ENCODE peak calls at places on chromosomes 1 and 21, in four cellular contexts. Y is neural progenitor cell, J is GM23338, H is HFF-Myc. R is an unnamed sample.
A peak's percentile ranks its signal among the peaks of the same experiment; 100 is the strongest.

GRCh38 chr1:180953791-180954721 is 41.4 kb downstream of the KIAA1614 start:
- DNase-seq in Y (no peak), J (peak; percentile 63), H (peak; percentile 19), R (no peak)

GRCh38 chr1:91201174-91201573 is 179.3 kb upstream of the ZNF644 start:
- DNase-seq in Y (no peak), J (no peak), H (no peak), R (no peak)

GRCh38 chr1:10564063-10564462 is 89.3 kb downstream of the PEX14 start:
- DNase-seq in Y (no peak), J (no peak), H (no peak), R (no peak)

GRCh38 chr1:150555198-150555970 is 6.2 kb downstream of the ADAMTSL4 start:
- DNase-seq in Y (peak; percentile 1), J (no peak), H (no peak), R (no peak)

GRCh38 chr1:213987876-213988638 is at the start of gene PROX1:
- DNase-seq in Y (peak; percentile 94), J (peak; percentile 94), H (peak; percentile 60), R (peak; percentile 58)

GRCh38 chr1:1432951-1433803 is 2.3 kb upstream of the VWA1 start:
- DNase-seq in Y (peak; percentile 88), J (peak; percentile 71), H (no peak), R (peak; percentile 67)

GRCh38 chr1:159799446-159799985 is 2.6 kb upstream of the FCRL6 start:
- DNase-seq in Y (no peak), J (no peak), H (no peak), R (no peak)

GRCh38 chr1:197618065-197618464 is 157.2 kb downstream of the DENND1B start:
- DNase-seq in Y (no peak), J (no peak), H (no peak), R (no peak)

GRCh38 chr1:204945565-204945977 is 74.9 kb downstream of the NFASC start:
- DNase-seq in Y (no peak), J (no peak), H (no peak), R (no peak)

GRCh38 chr1:17561252-17561558 is 21.7 kb downstream of the ARHGEF10L start:
- DNase-seq in Y (no peak), J (no peak), H (no peak), R (no peak)

DNA sequence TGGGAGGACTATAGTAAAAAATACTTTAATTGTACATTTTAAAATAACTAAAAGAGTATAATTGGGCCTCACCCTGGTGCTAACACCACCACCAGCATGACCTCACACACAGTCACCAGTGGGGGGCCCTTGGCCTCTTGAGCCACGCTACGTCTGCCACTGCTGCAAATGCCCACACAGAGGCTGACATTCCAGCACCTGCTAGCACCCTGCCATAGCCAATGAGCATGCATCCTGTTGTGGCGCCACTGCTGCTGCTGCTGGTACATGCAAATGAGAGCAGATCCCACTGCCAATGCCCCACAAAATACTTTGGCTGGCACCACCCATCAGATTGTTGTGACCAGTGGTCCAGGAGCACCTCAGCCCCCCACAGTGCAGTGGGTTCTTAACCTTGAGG is 31.5 kb upstream of the TNR start:
- DNase-seq in Y (no peak), J (peak; percentile 13), H (no peak), R (no peak)
- TF ChIP-seq CTCF in Y (no peak), J (no peak), H (no peak), R (no peak)

GRCh38 chr1:235739631-235740030 is 90.0 kb upstream of the GNG4 start:
- DNase-seq in Y (no peak), J (no peak), H (no peak), R (no peak)
- H3K4me3 ChIP-seq in Y (no peak overlapping the region), J (no peak overlapping the region), H (no peak overlapping the region), R (no peak overlapping the region)

DNA sequence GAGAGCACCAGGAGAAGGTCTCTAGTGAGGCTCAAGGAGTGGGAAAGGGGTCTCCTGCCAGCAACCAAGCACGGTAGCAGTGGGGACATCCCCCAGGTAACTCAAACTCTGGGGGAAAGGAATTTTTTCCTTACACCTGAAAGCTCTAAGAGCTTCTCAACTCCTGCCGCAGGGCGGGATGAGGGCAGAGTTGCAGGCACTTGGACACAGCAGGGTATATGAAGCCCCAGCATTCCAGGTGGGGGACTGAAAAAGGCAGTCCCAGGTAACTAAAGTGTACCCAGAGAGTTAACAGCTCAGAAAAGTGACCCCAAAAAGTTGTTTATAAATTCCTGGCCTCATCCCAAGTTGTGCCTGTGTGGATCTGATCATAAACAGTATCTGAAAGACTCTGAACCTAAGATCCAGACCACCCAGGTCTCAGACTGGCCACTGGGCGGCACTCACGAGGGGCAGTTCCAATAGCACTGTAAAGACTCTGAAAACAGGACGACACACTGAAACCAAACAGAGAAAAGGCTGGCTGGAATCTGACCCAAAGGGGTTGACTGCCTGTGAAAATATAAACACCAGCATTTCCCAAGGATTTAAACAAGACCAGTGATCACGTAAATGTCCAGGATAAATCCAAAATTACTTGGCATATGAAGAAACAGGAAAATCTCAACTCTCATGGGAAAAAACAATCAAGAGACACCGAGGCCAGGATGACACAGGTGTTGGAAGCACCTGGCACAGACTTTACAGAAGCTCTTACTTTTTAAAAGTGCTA is 47.5 kb downstream of the HSF2BP start:
- DNase-seq in Y (peak; percentile 78), J (peak; percentile 85), H (no peak), R (no peak)
- TF ChIP-seq CTCF in Y (peak; percentile 79), J (peak; percentile 84), H (peak; percentile 85), R (peak; percentile 67)

DNA sequence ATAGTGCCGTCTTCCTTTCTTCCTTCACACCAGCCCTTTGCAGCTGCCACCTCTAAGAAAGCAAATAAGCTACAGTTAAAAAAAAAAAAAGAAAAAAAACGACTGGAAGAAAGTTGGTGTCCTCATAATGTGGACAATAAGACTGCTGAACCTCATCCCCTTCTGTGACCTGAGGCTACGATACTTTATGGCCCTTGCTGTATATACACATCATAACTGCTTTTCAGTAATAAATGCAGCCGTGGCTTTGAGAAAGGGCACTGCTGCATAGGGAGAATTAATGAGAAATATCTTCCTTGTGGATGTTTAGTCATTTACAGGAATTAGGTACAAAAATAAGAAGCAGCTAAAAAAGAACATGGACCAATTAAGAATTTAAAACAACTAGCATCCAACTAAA is 333.8 kb upstream of the ADGRL2 start:
- DNase-seq in Y (no peak), J (no peak), H (no peak), R (no peak)
- H3K4me3 ChIP-seq in Y (peak overlapping the region; percentile 3), J (no peak overlapping the region), H (no peak overlapping the region), R (no peak overlapping the region)

GRCh38 chr1:55888685-55889317 is 673.6 kb upstream of the USP24 start:
- DNase-seq in Y (no peak), J (no peak), H (no peak), R (no peak)

GRCh38 chr1:55896210-55896609 is 681.0 kb upstream of the USP24 start:
- DNase-seq in Y (no peak), J (no peak), H (no peak), R (no peak)

GRCh38 chr1:55898191-55898590 is 681.2 kb downstream of the PLPP3 start:
- DNase-seq in Y (no peak), J (no peak), H (no peak), R (no peak)

GRCh38 chr1:55894521-55894920 is 679.4 kb upstream of the USP24 start:
- DNase-seq in Y (no peak), J (no peak), H (no peak), R (no peak)

DNA sequence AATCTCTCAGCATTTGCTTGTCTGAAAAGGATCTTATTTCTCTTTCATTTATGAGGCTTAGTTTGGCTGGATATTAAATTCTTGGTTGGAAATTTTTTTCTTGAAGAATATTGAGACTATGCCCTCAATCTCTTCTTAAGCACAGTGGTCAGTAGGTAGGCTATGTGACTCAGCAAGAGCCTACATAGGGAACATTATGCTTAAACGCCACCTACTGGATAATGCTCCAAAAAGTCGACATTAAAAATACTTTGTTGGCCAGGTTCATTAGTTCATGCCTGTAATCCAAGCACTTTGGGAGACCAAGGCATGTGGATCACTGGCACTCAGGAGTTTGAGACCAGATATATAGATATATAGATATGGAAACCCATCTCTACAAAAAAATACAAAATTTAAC is 678.0 kb upstream of the USP24 start:
- DNase-seq in Y (peak; percentile 30), J (peak; percentile 68), H (peak; percentile 37), R (peak; percentile 18)
- TF ChIP-seq CTCF in Y (peak; percentile 51), J (peak; percentile 59), H (peak; percentile 44), R (peak; percentile 50)

GRCh38 chr1:184745110-184745509 is 9.5 kb downstream of the EDEM3 start:
- DNase-seq in Y (no peak), J (no peak), H (no peak), R (no peak)

GRCh38 chr1:184752656-184753055 is 2.0 kb downstream of the EDEM3 start:
- DNase-seq in Y (no peak), J (no peak), H (no peak), R (no peak)

GRCh38 chr1:184747089-184747955 is 7.3 kb downstream of the EDEM3 start:
- DNase-seq in Y (no peak), J (no peak), H (no peak), R (no peak)

GRCh38 chr1:184745929-184746583 is 8.6 kb downstream of the EDEM3 start:
- DNase-seq in Y (no peak), J (no peak), H (no peak), R (peak; percentile 57)

DNA sequence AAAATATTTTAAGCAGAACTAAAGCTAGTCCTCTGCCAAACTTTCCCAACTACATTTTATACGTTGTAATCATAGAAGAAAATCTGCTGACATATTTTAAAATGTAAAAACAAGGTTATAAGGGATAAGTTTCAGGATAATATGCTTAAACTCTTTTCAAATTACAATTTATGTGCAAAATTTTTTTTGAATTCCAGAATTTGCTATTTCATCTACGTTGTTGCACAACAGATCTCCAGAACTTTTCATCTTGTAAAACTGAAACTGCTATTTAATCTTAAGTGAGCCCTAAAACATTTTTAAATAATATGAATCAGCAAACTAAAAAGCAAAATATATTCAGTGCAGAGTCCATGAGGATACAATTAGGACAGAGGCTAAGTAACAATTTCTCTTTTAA is 5.9 kb downstream of the EDEM3 start:
- DNase-seq in Y (no peak), J (no peak), H (no peak), R (no peak)
- H3K4me3 ChIP-seq in Y (no peak overlapping the region), J (no peak overlapping the region), H (no peak overlapping the region), R (no peak overlapping the region)

DNA sequence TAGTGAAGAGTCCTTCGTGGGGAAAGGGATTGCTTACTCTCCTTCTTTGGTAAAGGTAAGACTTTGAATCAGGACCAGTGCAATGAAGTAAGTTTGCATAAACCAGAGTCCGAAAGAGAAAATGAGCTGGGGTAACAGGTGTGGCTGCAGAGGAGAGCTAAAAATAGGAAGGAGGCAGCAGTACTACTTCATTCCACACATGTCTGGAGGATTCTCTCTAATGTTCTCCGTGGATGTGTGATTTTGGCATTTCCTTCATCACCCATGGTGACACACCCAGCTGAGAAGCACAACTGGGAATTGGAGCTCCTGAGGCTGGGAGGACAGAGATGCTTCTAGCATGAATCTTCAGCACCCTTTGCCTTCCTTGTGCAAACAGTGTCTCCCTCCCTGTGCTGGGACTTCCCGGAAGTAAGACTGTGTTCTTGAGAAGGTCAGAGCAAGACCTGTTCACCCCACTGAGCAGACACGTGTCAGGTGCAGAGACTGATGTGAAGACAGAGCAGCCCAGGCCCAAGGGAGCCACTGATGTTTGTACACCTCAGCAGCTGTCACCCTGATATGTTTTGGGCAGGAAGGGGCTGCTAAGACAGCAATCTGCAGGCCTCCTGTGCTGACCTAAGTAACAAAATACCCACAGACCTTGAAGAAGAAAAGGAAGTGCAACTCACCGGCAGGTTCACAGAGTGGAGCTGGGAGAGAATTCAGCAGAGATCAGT is 13.3 kb downstream of the FCRL1 start:
- DNase-seq in Y (no peak), J (no peak), H (no peak), R (no peak)
- TF ChIP-seq CTCF in Y (no peak), J (no peak), H (no peak), R (no peak)

R was measured in LNCaP clone FGC.